ENCODE peak calls at places on chromosomes 2 and 18, in six cellular contexts. V is HCT116, E is GM12878, O is H1, C is K562, K is SK-N-SH. B is an unnamed sample.

GRCh38 chr18:74604774-74605173 is 7.1 kb downstream of the ZNF407 start:
- DNase-seq in K (no peak), C (no peak), E (no peak), V (no peak), O (no peak), B (no peak)

GRCh38 chr18:76450912-76451421 is 44.1 kb downstream of the ZNF516 start:
- DNase-seq in C (no peak), E (peak), O (peak), V (no peak), K (peak), B (no peak)

GRCh38 chr2:131046580-131047274 is 46.5 kb downstream of the FAM168B start:
- DNase-seq in O (no peak), V (no peak), E (no peak), K (peak), C (no peak), B (no peak)

GRCh38 chr2:160492401-160493226 is 993 bp downstream of the RBMS1 start:
- DNase-seq in V (peak), K (peak), E (no peak), C (peak), O (peak), B (peak)

GRCh38 chr18:21064347-21064746 is 47.3 kb downstream of the ROCK1 start:
- DNase-seq in O (no peak), C (no peak), E (no peak), K (no peak), V (no peak), B (no peak)

GRCh38 chr2:207871911-207872310 is 102.2 kb upstream of the FZD5 start:
- DNase-seq in C (no peak), K (no peak), V (no peak), E (no peak), O (no peak), B (no peak)

GRCh38 chr2:137659616-137660015 is 304.7 kb upstream of the HNMT start:
- DNase-seq in V (no peak), E (no peak), O (no peak), C (no peak), K (peak), B (no peak)

GRCh38 chr18:80104364-80104779 is 4.7 kb upstream of the ADNP2 start:
- DNase-seq in E (no peak), V (no peak), O (peak), C (no peak), K (no peak), B (no peak)

GRCh38 chr18:76394780-76395476 is 100.1 kb downstream of the ZNF516 start:
- DNase-seq in K (no peak), E (no peak), V (no peak), O (no peak), C (no peak), B (peak)

DNA sequence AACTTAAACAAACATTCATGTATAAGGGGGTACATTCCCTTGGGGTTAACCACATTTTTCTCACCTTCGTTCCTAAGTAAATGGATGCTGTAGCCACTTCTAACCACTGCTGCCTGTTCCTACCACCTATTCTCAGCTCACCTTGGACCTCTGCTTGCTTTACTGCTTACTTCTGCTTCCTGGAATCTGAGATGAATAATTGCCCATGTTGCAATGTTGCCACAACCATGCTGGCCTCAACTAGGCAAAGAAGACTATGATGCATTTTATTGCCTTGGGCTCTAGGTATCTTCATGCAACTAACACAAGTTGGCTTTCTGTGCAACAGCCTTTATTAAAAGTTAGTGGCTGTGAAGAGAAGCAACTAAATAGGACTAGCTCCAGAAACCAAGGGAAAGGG is 106.3 kb upstream of the TCF4 start:
- DNase-seq in C (no peak), E (no peak), K (no peak), V (no peak), O (no peak), B (no peak)
- TF ChIP-seq JUND in C (no peak), E (no peak), K (no peak), V (no peak), O (no peak), B (no peak)

GRCh38 chr2:96527990-96528679 is 8.4 kb upstream of the ARID5A start:
- DNase-seq in E (peak), C (no peak), V (no peak), K (no peak), O (no peak), B (no peak)
- TF ChIP-seq JUND in E (no peak), C (no peak), V (no peak), K (no peak), O (no peak), B (no peak)

GRCh38 chr2:46852124-46852523 is 63.5 kb downstream of the MCFD2 start:
- DNase-seq in C (no peak), O (no peak), E (no peak), V (no peak), K (no peak), B (no peak)
- TF ChIP-seq JUND in C (no peak), O (no peak), E (no peak), V (no peak), K (no peak), B (no peak)

DNA sequence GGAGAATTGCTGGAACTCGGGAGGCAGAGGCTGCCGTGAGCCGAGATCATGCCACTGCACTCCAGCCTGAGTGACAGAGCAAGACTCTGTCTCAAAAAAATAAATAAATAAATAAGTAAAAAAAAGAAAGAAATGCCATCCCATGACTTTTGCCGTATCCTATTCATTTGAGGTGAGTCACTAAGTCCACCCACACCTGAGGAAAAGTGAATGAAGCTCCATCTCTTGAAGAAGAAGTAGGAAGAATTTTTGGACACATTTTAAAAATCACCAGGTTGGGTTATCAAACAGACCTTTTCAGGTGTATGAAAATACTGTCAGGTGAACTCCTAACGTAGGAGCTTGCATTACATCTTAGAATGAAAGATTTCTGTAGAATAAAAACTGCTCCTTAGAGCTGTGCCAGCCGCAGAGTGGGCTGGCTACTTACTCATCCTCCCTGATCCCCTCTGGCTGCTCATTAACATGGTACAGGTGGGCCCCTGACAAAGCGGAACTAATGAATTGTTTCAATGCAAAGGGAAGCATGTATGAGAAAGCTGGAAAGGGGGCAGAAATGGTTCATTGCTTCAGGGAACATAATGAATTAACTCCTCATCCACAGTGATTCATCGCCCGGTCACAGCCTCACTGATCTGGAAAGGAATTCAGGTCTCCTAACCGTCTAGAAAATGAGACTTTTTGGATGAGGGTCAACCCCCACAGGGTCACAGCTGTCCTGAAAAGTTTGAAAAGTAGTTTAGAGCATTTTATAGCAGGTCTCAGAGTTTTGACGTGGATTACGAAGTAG is 191.3 kb downstream of the SPP2 start:
- DNase-seq in O (no peak), K (no peak), V (no peak), E (no peak), C (no peak), B (no peak)
- TF ChIP-seq JUND in O (no peak), K (peak), V (peak), E (no peak), C (no peak), B (no peak)

GRCh38 chr2:144694456-144694855 is 174.5 kb upstream of the ZEB2 start:
- DNase-seq in O (no peak), V (no peak), E (no peak), K (no peak), C (no peak), B (no peak)
- TF ChIP-seq JUND in O (no peak), V (no peak), E (no peak), K (no peak), C (no peak), B (no peak)

GRCh38 chr2:113784823-113785744 is 28.6 kb upstream of the SLC35F5 start:
- DNase-seq in K (no peak), O (no peak), E (no peak), V (no peak), C (no peak), B (no peak)
- TF ChIP-seq JUND in K (no peak), O (no peak), E (no peak), V (no peak), C (no peak), B (no peak)

GRCh38 chr2:144834363-144834762 is 314.4 kb upstream of the ZEB2 start:
- DNase-seq in K (no peak), E (no peak), C (no peak), O (no peak), V (no peak), B (no peak)

GRCh38 chr2:144834954-144835633 is 315.2 kb upstream of the ZEB2 start:
- DNase-seq in K (no peak), C (no peak), V (no peak), E (no peak), O (no peak), B (no peak)

GRCh38 chr2:144835634-144836351 is 315.9 kb upstream of the ZEB2 start:
- DNase-seq in O (no peak), V (peak), E (no peak), K (no peak), C (no peak), B (peak)

GRCh38 chr2:144832048-144832447 is 312.1 kb upstream of the ZEB2 start:
- DNase-seq in E (no peak), O (no peak), C (no peak), V (no peak), K (no peak), B (no peak)

DNA sequence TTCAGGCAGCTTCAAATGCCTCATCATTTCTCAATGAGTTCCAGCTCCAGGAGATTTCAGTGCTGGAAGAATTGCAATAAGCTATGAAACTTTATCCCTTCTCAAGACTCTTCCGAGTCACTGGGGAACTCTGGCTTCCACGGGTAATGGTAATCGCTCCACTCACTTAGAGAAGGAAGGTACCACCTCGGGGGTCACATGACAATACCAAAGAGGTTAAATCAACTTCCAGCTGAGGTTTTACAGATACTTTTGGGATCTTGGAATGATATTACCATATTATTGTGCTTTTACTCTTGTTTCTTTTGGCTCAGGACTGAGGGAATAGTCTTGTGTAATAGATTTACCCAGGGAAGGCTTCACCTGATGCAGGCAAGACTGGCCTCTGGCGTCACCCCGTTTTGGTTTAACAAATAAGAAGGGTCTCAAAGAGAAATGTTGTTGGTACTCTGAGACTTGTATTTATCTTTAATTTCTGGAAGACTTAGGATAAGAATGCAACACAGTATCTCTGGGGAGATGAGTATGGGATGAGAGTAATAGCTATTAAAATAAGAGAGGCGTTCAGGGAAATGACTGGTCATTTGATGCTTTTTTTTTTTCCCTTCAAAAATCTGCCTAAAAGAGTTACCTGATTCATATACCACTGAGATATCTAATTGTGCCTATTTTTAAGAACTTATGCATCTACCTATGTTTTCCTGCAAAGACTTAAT is 316.9 kb upstream of the ZEB2 start:
- DNase-seq in K (no peak), C (no peak), E (no peak), V (no peak), O (no peak), B (no peak)
- TF ChIP-seq JUND in K (no peak), C (no peak), E (no peak), V (no peak), O (no peak), B (no peak)

GRCh38 chr2:26670931-26671460 is 21.5 kb upstream of the KCNK3 start:
- DNase-seq in O (no peak), C (no peak), K (no peak), V (no peak), E (no peak), B (peak)

GRCh38 chr2:26672112-26672817 is 20.3 kb upstream of the KCNK3 start:
- DNase-seq in E (no peak), K (no peak), V (no peak), C (no peak), O (no peak), B (no peak)

GRCh38 chr2:26671691-26672090 is 20.8 kb upstream of the KCNK3 start:
- DNase-seq in O (no peak), E (no peak), C (no peak), K (no peak), V (no peak), B (no peak)

GRCh38 chr2:26669099-26669498 is 23.4 kb upstream of the KCNK3 start:
- DNase-seq in K (no peak), O (no peak), C (no peak), V (no peak), E (no peak), B (no peak)

DNA sequence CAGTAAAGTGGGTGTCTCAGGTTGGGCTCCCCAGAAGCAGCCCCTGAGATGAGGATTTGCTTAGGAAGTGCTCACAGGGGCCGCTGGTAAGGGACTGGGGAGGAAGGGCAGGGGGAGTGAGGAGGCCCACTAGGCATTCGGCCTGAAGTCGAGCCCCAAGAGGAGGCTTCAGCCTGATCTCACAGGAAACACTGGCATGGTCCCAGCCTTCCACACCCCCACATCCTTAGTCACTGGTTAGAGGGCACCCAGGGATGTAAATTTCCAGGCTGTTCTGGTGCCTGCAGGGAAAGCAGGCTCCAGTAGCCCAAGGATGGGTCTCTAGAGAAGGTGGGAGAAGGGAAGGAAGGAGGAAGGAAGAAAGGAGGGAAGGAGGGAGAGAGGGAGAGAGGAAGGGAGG is 22.4 kb upstream of the KCNK3 start:
- DNase-seq in C (no peak), E (no peak), K (no peak), O (no peak), V (no peak), B (no peak)
- TF ChIP-seq JUND in C (no peak), E (no peak), K (no peak), O (no peak), V (no peak), B (no peak)

DNA sequence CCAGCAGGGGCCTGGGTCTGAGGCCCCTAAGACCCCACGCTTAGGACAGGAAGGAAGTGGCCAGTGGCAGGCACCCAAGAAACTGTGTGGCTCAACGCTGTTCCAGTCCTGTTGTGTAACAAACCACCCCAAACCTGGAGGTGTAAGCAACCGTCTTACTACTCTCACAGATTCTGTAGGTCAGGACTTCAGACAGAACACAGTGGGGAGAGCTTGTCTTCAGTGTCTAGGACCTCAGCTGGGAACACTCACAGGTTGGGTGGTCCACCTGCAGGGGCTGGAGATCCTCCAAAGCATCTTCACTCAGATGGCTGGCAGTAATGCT is 123.0 kb downstream of the KLHL29 start:
- DNase-seq in C (no peak), K (no peak), O (no peak), E (no peak), V (no peak), B (no peak)
- TF ChIP-seq JUND in C (no peak), K (no peak), O (no peak), E (no peak), V (no peak), B (no peak)

B was measured in T47D.